ENCODE peak calls at places on chromosomes 11 and 22, in six cellular contexts. N is A549, L is cardiac muscle cell, V is fibroblast of lung, Z is pancreas, R is ascending aorta. G is an unnamed sample.

GRCh38 chr22:43449831-43450225 is 38.0 kb downstream of the MPPED1 start:
- DNase-seq in L (no peak), R (no peak), Z (no peak), N (no peak), V (no peak), G (no peak)

GRCh38 chr22:50314081-50314454 is 6.6 kb upstream of the PLXNB2 start:
- DNase-seq in L (no peak), Z (no peak), V (no peak), R (no peak), N (no peak), G (no peak)

GRCh38 chr11:88411265-88411664 is 73.7 kb upstream of the CTSC start:
- DNase-seq in V (peak; percentile 95), Z (no peak), N (no peak), L (no peak), R (no peak), G (no peak)

GRCh38 chr22:47943729-47944700 is 1181.6 kb downstream of the TBC1D22A start:
- DNase-seq in R (peak; percentile 40), Z (no peak), L (no peak), N (no peak), V (no peak), G (no peak)

GRCh38 chr11:58060939-58061672 is 30.4 kb downstream of the OR6Q1 start:
- DNase-seq in N (no peak), V (peak; percentile 34), L (peak; percentile 21), Z (no peak), R (no peak), G (no peak)

GRCh38 chr11:73236879-73237278 is 18.8 kb downstream of the P2RY2 start:
- DNase-seq in N (peak; percentile 69), R (no peak), L (peak; percentile 49), V (no peak), Z (no peak), G (no peak)

GRCh38 chr22:27223317-27224177 is 566.2 kb downstream of the MIAT start:
- DNase-seq in N (no peak), R (no peak), Z (no peak), L (peak; percentile 96), V (peak; percentile 100), G (no peak)

GRCh38 chr11:122093731-122094130 is 22.3 kb downstream of the BLID start:
- DNase-seq in Z (no peak), N (no peak), L (peak; percentile 60), V (peak; percentile 86), R (no peak), G (no peak)

GRCh38 chr22:26548984-26549383 is 36.7 kb upstream of the TFIP11 start:
- DNase-seq in Z (no peak), L (no peak), R (no peak), V (no peak), N (no peak), G (no peak)

GRCh38 chr22:29610780-29611179 is 7.3 kb downstream of the NF2 start:
- DNase-seq in N (no peak), V (no peak), Z (no peak), R (no peak), L (no peak), G (no peak)

GRCh38 chr11:19352736-19353110 is 112.0 kb upstream of the E2F8 start:
- DNase-seq in V (no peak), L (no peak), Z (no peak), N (no peak), R (no peak), G (no peak)

GRCh38 chr11:104728927-104729326 is 169.3 kb downstream of the CASP12 start:
- DNase-seq in V (no peak), N (no peak), L (no peak), Z (no peak), R (no peak), G (no peak)

GRCh38 chr11:111602865-111603632 is 800 bp downstream of the SIK2 start:
- DNase-seq in L (peak; percentile 50), R (peak; percentile 72), V (peak; percentile 63), N (no peak), Z (peak; percentile 42), G (no peak)

GRCh38 chr22:36982136-36982535 is 37.1 kb downstream of the TST start:
- DNase-seq in Z (no peak), R (no peak), L (no peak), N (no peak), V (no peak), G (no peak)

GRCh38 chr22:44452531-44453420 is 45.3 kb downstream of the RTL6 start:
- DNase-seq in R (no peak), Z (no peak), N (no peak), L (no peak), V (no peak), G (no peak)

GRCh38 chr11:67289651-67290479 is 762 bp downstream of the ANKRD13D start:
- DNase-seq in R (no peak), Z (no peak), L (peak; percentile 26), N (no peak), V (no peak), G (no peak)
- H3K4me1 ChIP-seq in R (peaks cover 14% of the 10 kb centered on the region), Z (peaks cover 6% of the 10 kb centered on the region), L (peaks cover 15% of the 10 kb centered on the region), N (peaks cover 19% of the 10 kb centered on the region), V (peaks cover 20% of the 10 kb centered on the region), G (peaks cover 80% of the 10 kb centered on the region)

GRCh38 chr11:64297722-64298358 is 2.3 kb upstream of the CATSPERZ start:
- DNase-seq in V (no peak), L (no peak), R (peak; percentile 64), Z (no peak), N (no peak), G (no peak)

GRCh38 chr11:64296830-64297721 is 3.1 kb upstream of the CATSPERZ start:
- DNase-seq in N (no peak), V (no peak), L (no peak), Z (no peak), R (no peak), G (no peak)

GRCh38 chr11:64294665-64295289 is 3.7 kb downstream of the KCNK4 start:
- DNase-seq in V (peak; percentile 44), Z (no peak), L (peak; percentile 52), N (no peak), R (no peak), G (no peak)

GRCh38 chr11:64296236-64296635 is 3.9 kb upstream of the CATSPERZ start:
- DNase-seq in N (no peak), R (no peak), V (no peak), L (no peak), Z (no peak), G (no peak)

DNA sequence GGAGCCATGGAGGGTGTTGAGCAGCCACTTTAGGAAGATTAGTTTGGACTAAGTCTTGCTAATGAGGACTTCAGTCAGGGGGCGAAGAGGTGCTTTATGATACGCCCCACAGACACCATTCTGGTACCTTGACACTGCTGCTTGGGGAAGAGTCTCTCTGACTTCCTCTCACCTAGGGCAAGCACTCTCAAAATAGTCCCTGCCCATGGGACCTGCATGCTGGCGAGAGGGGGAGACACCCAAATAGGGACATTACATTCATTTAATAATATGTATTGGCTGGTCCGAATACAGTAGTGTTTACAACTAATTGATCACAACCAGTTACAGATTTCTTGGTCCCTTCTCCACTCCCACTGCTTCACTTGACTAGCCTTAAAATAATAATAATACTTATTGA is 4.4 kb upstream of the CATSPERZ start:
- DNase-seq in R (no peak), V (no peak), Z (no peak), L (no peak), N (no peak), G (no peak)
- H3K9me3 ChIP-seq in R (no peaks in the 10 kb centered on the region), V (no peaks in the 10 kb centered on the region), Z (no peaks in the 10 kb centered on the region), L (no peaks in the 10 kb centered on the region), N (no peaks in the 10 kb centered on the region), G (no peaks in the 10 kb centered on the region)

GRCh38 chr22:38175206-38176118 is 6.2 kb downstream of the PLA2G6 start:
- DNase-seq in L (no peak), N (no peak), V (no peak), Z (no peak), R (no peak), G (no peak)

GRCh38 chr22:38176170-38176741 is 5.4 kb downstream of the PLA2G6 start:
- DNase-seq in Z (no peak), L (peak; percentile 89), N (no peak), R (peak; percentile 84), V (peak; percentile 88), G (peak; percentile 40)

GRCh38 chr22:38177044-38177443 is 4.6 kb downstream of the PLA2G6 start:
- DNase-seq in R (no peak), L (no peak), Z (no peak), N (no peak), V (no peak), G (no peak)

GRCh38 chr22:38180841-38181452 is 683 bp downstream of the PLA2G6 start:
- DNase-seq in Z (no peak), L (no peak), V (no peak), N (no peak), R (no peak), G (no peak)

DNA sequence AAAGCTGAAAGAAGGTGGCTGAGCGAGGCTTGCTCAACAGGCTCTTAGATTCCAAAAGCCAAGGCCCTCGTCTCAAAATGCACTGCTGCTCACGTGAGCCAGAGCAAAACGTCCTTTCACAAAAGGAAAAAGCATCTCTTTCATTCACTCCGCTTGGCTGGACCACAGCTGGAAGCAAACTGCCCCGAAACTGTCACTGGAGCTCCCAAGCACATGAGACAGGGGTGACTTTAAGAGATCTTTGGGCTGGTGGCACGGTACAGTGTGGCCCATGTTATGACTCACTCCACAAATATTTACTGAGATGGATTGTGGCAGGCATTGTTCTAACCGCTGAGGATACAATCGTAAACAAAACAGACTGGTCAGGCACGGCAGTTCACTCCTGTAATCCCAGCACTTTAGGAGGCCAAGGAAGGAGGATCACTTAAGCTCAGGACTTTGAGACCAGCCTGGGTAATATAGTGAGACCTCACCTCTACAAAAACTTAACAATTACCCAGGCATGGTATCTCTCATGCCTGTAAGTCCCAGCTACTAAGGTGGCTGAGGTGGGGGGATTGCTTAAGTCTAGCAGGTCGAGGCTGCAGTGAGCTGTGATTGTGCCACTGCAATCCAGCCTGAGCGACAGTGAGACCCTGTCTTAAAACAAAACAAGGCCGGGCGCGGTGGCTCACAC is 3.6 kb downstream of the PLA2G6 start:
- DNase-seq in V (peak; percentile 86), N (peak; percentile 74), R (no peak), Z (no peak), L (peak; percentile 85), G (no peak)
- H3K4me1 ChIP-seq in V (peaks cover 23% of the 10 kb centered on the region), N (peaks cover 44% of the 10 kb centered on the region), R (peaks cover 11% of the 10 kb centered on the region), Z (no peaks in the 10 kb centered on the region), L (peaks cover 4% of the 10 kb centered on the region), G (peaks cover 81% of the 10 kb centered on the region)

GRCh38 chr11:2950825-2951224 is 21.6 kb upstream of the PHLDA2 start:
- DNase-seq in N (no peak), V (peak; percentile 69), L (no peak), Z (no peak), R (no peak), G (no peak)

GRCh38 chr11:2955896-2956476 is 26.8 kb upstream of the PHLDA2 start:
- DNase-seq in L (no peak), Z (no peak), N (no peak), R (no peak), V (no peak), G (no peak)

GRCh38 chr11:2949920-2950319 is 20.7 kb upstream of the PHLDA2 start:
- DNase-seq in L (no peak), Z (no peak), N (no peak), R (no peak), V (no peak), G (no peak)

GRCh38 chr11:2951235-2952110 is 22.3 kb upstream of the PHLDA2 start:
- DNase-seq in Z (no peak), R (no peak), V (peak; percentile 82), L (peak; percentile 52), N (no peak), G (no peak)

DNA sequence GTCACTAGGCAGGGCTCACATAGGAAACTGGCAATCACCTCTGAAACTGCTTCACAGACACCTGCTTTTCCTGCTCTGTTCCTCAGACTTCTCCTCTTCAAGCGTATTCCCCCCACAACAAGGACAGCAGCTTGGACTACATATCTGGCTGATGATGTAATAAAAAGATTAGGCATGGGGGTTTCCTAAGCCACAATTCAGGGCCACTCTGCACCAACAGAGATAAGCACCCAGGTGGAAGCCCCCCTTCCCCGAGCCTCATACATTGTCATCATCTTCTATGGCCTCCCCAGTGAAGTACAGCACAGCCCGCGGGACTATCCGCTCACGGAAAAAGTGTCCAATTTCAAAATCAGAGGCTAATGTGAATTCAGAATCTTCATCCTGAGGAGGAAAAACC is 25.0 kb upstream of the PHLDA2 start:
- DNase-seq in L (no peak), Z (no peak), N (no peak), V (peak; percentile 45), R (no peak), G (no peak)
- H3K9me3 ChIP-seq in L (no peaks in the 10 kb centered on the region), Z (no peaks in the 10 kb centered on the region), N (no peaks in the 10 kb centered on the region), V (no peaks in the 10 kb centered on the region), R (no peaks in the 10 kb centered on the region), G (no peaks in the 10 kb centered on the region)

G was measured in esophagus squamous epithelium.